ENCODE peak calls at places on chromosomes 16 and 17, in four cellular contexts. One of them, this sample, is unnamed.

GRCh38 chr16:9256196-9256595 is 164.8 kb downstream of the HAPSTR1 start:
- DNase-seq in heart left ventricle: no peak
- DNase-seq in heart right ventricle: peak
- DNase-seq in mesothelial cell of epicardium: peak
- DNase-seq in this sample: no peak

GRCh38 chr17:47883589-47884426 is 12.2 kb upstream of the SP2 start:
- DNase-seq in heart left ventricle: no peak
- DNase-seq in heart right ventricle: no peak
- DNase-seq in mesothelial cell of epicardium: peak
- DNase-seq in this sample: no peak

GRCh38 chr17:34384822-34385605 is 22.0 kb upstream of the CCL1 start:
- DNase-seq in heart left ventricle: no peak
- DNase-seq in heart right ventricle: no peak
- DNase-seq in mesothelial cell of epicardium: no peak
- DNase-seq in this sample: no peak

GRCh38 chr17:57744195-57745170 is 616 bp downstream of the CCDC182 start:
- DNase-seq in heart left ventricle: no peak
- DNase-seq in mesothelial cell of epicardium: no peak
- DNase-seq in heart right ventricle: no peak
- DNase-seq in this sample: no peak

GRCh38 chr16:11546522-11547485 is 39.9 kb downstream of the LITAF start:
- DNase-seq in heart left ventricle: no peak
- DNase-seq in heart right ventricle: no peak
- DNase-seq in mesothelial cell of epicardium: no peak
- DNase-seq in this sample: no peak

GRCh38 chr16:11022002-11022401 is 77.6 kb downstream of the CLEC16A start:
- DNase-seq in heart right ventricle: no peak
- DNase-seq in mesothelial cell of epicardium: no peak
- DNase-seq in heart left ventricle: no peak
- DNase-seq in this sample: no peak

GRCh38 chr17:32440722-32441121 is 3.6 kb upstream of the PSMD11 start:
- DNase-seq in mesothelial cell of epicardium: no peak
- DNase-seq in heart right ventricle: no peak
- DNase-seq in heart left ventricle: no peak
- DNase-seq in this sample: no peak

GRCh38 chr17:18028684-18029540 is 10.1 kb downstream of the ATPAF2 start:
- DNase-seq in mesothelial cell of epicardium: no peak
- DNase-seq in heart right ventricle: no peak
- DNase-seq in heart left ventricle: no peak
- DNase-seq in this sample: no peak

GRCh38 chr16:61289141-61289540 is 747.1 kb downstream of the CDH8 start:
- DNase-seq in mesothelial cell of epicardium: no peak
- DNase-seq in heart left ventricle: no peak
- DNase-seq in heart right ventricle: no peak
- DNase-seq in this sample: no peak

GRCh38 chr17:81258292-81258691 is 19.2 kb downstream of the NDUFAF8 start:
- DNase-seq in mesothelial cell of epicardium: no peak
- DNase-seq in heart left ventricle: no peak
- DNase-seq in heart right ventricle: no peak
- DNase-seq in this sample: no peak

GRCh38 chr17:13429201-13429600 is 172.5 kb downstream of the HS3ST3A1 start:
- DNase-seq in heart right ventricle: no peak
- DNase-seq in heart left ventricle: no peak
- DNase-seq in mesothelial cell of epicardium: no peak
- DNase-seq in this sample: no peak

GRCh38 chr17:81888988-81889595 is 2.3 kb downstream of the ALYREF start:
- DNase-seq in mesothelial cell of epicardium: no peak
- DNase-seq in heart left ventricle: no peak
- DNase-seq in heart right ventricle: no peak
- DNase-seq in this sample: no peak

GRCh38 chr16:30867747-30868146 is 26.1 kb downstream of the BCL7C start:
- DNase-seq in mesothelial cell of epicardium: no peak
- DNase-seq in heart right ventricle: no peak
- DNase-seq in heart left ventricle: no peak
- DNase-seq in this sample: no peak

GRCh38 chr17:38444151-38444550 is 15.9 kb downstream of the ARHGAP23 start:
- DNase-seq in heart right ventricle: peak
- DNase-seq in heart left ventricle: peak
- DNase-seq in mesothelial cell of epicardium: peak
- DNase-seq in this sample: peak

GRCh38 chr16:57297856-57298255 is 13.4 kb upstream of the PLLP start:
- DNase-seq in heart left ventricle: no peak
- DNase-seq in heart right ventricle: no peak
- DNase-seq in mesothelial cell of epicardium: no peak
- DNase-seq in this sample: no peak

GRCh38 chr17:40122466-40122943 is 734 bp downstream of the MSL1 start:
- DNase-seq in heart right ventricle: peak
- DNase-seq in mesothelial cell of epicardium: no peak
- DNase-seq in heart left ventricle: peak
- DNase-seq in this sample: no peak

GRCh38 chr17:81652901-81653771 is 3.2 kb downstream of the PDE6G start:
- DNase-seq in mesothelial cell of epicardium: no peak
- DNase-seq in heart left ventricle: no peak
- DNase-seq in heart right ventricle: no peak
- DNase-seq in this sample: no peak

GRCh38 chr17:73933871-73934270 is 269.6 kb upstream of the RPL38 start:
- DNase-seq in heart right ventricle: no peak
- DNase-seq in heart left ventricle: no peak
- DNase-seq in mesothelial cell of epicardium: no peak
- DNase-seq in this sample: no peak

GRCh38 chr17:67441052-67441738 is 64.1 kb downstream of the PITPNC1 start:
- DNase-seq in mesothelial cell of epicardium: no peak
- DNase-seq in heart left ventricle: no peak
- DNase-seq in heart right ventricle: no peak
- DNase-seq in this sample: no peak

GRCh38 chr17:13306310-13306962 is 288.6 kb upstream of the ELAC2 start:
- DNase-seq in heart right ventricle: no peak
- DNase-seq in mesothelial cell of epicardium: no peak
- DNase-seq in heart left ventricle: no peak
- DNase-seq in this sample: no peak

GRCh38 chr16:30805370-30806169 is 18.6 kb upstream of the ZNF629 start:
- DNase-seq in mesothelial cell of epicardium: peak
- DNase-seq in heart right ventricle: peak
- DNase-seq in heart left ventricle: peak
- DNase-seq in this sample: peak

GRCh38 chr17:73748521-73748920 is 104.3 kb upstream of the SDK2 start:
- DNase-seq in heart right ventricle: no peak
- DNase-seq in mesothelial cell of epicardium: no peak
- DNase-seq in heart left ventricle: no peak
- DNase-seq in this sample: no peak

This sample was measured in gastrocnemius medialis.